ENCODE peak calls at places on chromosomes 5 and 9, in seven cellular contexts. A is NCI-H1417; Z is stimulated activated CD8-positive, alpha-beta memory T cell treated with anti-CD3 and anti-CD28 coated beads, Interleukin-15, amount 100 ng/mL, for 24 hours; K is cardiac fibroblast; I is B cell; O is ELR; D is CD4-positive, alpha-beta T cell. R is an unnamed sample.

GRCh38 chr9:83538172-83538889 is at the start of gene FRMD3:
- DNase-seq in Z (no peak), D (no peak), O (peak), I (no peak), A (peak), K (peak), R (peak)

GRCh38 chr9:35716236-35716635 is 15.8 kb downstream of the TLN1 start:
- DNase-seq in D (no peak), I (no peak), K (peak), A (no peak), Z (no peak), O (peak), R (no peak)

GRCh38 chr5:82591021-82591515 is 312.9 kb upstream of the RPS23 start:
- DNase-seq in A (no peak), O (peak), K (peak), Z (no peak), I (no peak), D (no peak), R (no peak)

GRCh38 chr9:108775901-108776306 is 79.9 kb downstream of the ACTL7B start:
- DNase-seq in O (no peak), D (no peak), K (no peak), Z (no peak), A (peak), I (no peak), R (no peak)

GRCh38 chr9:135418161-135418560 is 61.4 kb upstream of the PPP1R26 start:
- DNase-seq in I (no peak), D (no peak), Z (no peak), A (no peak), O (no peak), K (no peak), R (no peak)

GRCh38 chr9:127854169-127854833 is at the start of gene ENG:
- DNase-seq in A (no peak), I (no peak), Z (no peak), O (peak), K (peak), D (no peak), R (no peak)

GRCh38 chr5:148833925-148834324 is 7.5 kb downstream of the ADRB2 start:
- DNase-seq in D (no peak), O (no peak), A (no peak), K (no peak), Z (no peak), I (no peak), R (no peak)

GRCh38 chr9:135083831-135084230 is 3.6 kb upstream of the OLFM1 start:
- DNase-seq in A (no peak), I (no peak), D (no peak), O (no peak), Z (no peak), K (no peak), R (no peak)

GRCh38 chr5:138336952-138337684 is 948 bp upstream of the FAM53C start:
- DNase-seq in D (no peak), O (peak), Z (no peak), A (peak), I (no peak), K (peak), R (no peak)

GRCh38 chr9:126335837-126336236 is 9.2 kb downstream of the MVB12B start:
- DNase-seq in Z (no peak), D (no peak), I (no peak), K (no peak), O (no peak), A (no peak), R (no peak)

GRCh38 chr9:109270971-109271900 is 49.6 kb downstream of the EPB41L4B start:
- DNase-seq in D (no peak), Z (no peak), I (no peak), O (no peak), K (no peak), A (peak), R (no peak)

GRCh38 chr9:2260401-2261306 is 245.5 kb downstream of the SMARCA2 start:
- DNase-seq in I (no peak), K (peak), O (peak), Z (no peak), D (no peak), A (no peak), R (no peak)

GRCh38 chr9:109781541-109782197 is 1.7 kb downstream of the PALM2AKAP2 start:
- DNase-seq in K (peak), I (no peak), A (no peak), O (peak), Z (no peak), D (no peak), R (no peak)

GRCh38 chr5:423626-424258 is 19.2 kb upstream of the EXOC3 start:
- DNase-seq in A (no peak), I (peak), D (no peak), K (no peak), O (no peak), Z (no peak), R (no peak)

GRCh38 chr9:107635803-107636174 is 146.2 kb upstream of the KLF4 start:
- DNase-seq in A (no peak), D (no peak), I (no peak), O (no peak), Z (no peak), K (no peak), R (no peak)

GRCh38 chr5:168356171-168356570 is 64.7 kb downstream of the WWC1 start:
- DNase-seq in K (no peak), D (no peak), I (no peak), O (no peak), A (no peak), Z (no peak), R (no peak)

GRCh38 chr5:60092671-60093422 is 199.3 kb upstream of the PDE4D start:
- DNase-seq in K (peak), I (no peak), Z (no peak), D (no peak), O (peak), A (no peak), R (no peak)

GRCh38 chr5:41695920-41696582 is 174.2 kb downstream of the OXCT1 start:
- DNase-seq in K (peak), O (peak), D (no peak), I (no peak), A (peak), Z (no peak), R (no peak)

GRCh38 chr5:74665823-74666222 is 19.2 kb upstream of the HEXB start:
- DNase-seq in Z (no peak), D (no peak), K (no peak), I (no peak), A (no peak), O (no peak), R (no peak)

R was measured in activated CD8-positive, alpha-beta T cell treated with anti-CD3 and anti-CD28 coated beads, Interleukin-2, amount 10 ng/mL, durations not matched to agents 7 days and 5 days.